ENCODE peak calls at places on chromosomes 4 and X, in five cellular contexts. P, J, I, U and T are unnamed samples.

GRCh38 chr4:16646459-16646858 is 252.0 kb downstream of the LDB2 start:
- DNase-seq in P (no peak), J (no peak), I (no peak), U (no peak), T (no peak)

GRCh38 chrX:150044556-150044955 is 106.3 kb upstream of the EOLA2 start:
- DNase-seq in P (peak; percentile 15), J (no peak), I (no peak), U (no peak), T (no peak)

GRCh38 chrX:133985164-133986007 is at the start of gene GPC3:
- DNase-seq in P (no peak), J (no peak), I (no peak), U (peak; percentile 53), T (no peak)

GRCh38 chrX:133444952-133445831 is 29.9 kb upstream of the GPC4 start:
- DNase-seq in P (peak; percentile 2), J (no peak), I (no peak), U (no peak), T (no peak)

GRCh38 chr4:109171098-109171497 is 131.4 kb downstream of the COL25A1 start:
- DNase-seq in P (no peak), J (no peak), I (no peak), U (no peak), T (no peak)

GRCh38 chr4:53656421-53656981 is 65.2 kb upstream of the LNX1 start:
- DNase-seq in P (peak; percentile 43), J (peak; percentile 50), I (no peak), U (no peak), T (no peak)

GRCh38 chr4:122663814-122664610 is 43.1 kb upstream of the IL21 start:
- DNase-seq in P (no peak), J (no peak), I (no peak), U (no peak), T (no peak)

GRCh38 chrX:47197526-47197925 is 3.9 kb downstream of the UBA1 start:
- DNase-seq in P (no peak), J (no peak), I (no peak), U (no peak), T (no peak)

GRCh38 chr4:169079942-169080827 is 70.1 kb upstream of the CBR4 start:
- DNase-seq in P (peak; percentile 69), J (no peak), I (no peak), U (no peak), T (no peak)

GRCh38 chrX:110081740-110082139 is 78.8 kb downstream of the TMEM164 start:
- DNase-seq in P (no peak), J (no peak), I (no peak), U (no peak), T (peak; percentile 64)